ENCODE peak calls at places on chromosomes 16 and 17, in five cellular contexts. One of them, this sample, is unnamed.

GRCh38 chr16:3643095-3643730 is 11.3 kb upstream of the DNASE1 start:
- DNase-seq in Calu3: no peak
- DNase-seq in ascending aorta: peak; percentile 55
- DNase-seq in HFF-Myc: no peak
- DNase-seq in fibroblast of mammary gland: no peak
- DNase-seq in this sample: no peak

GRCh38 chr17:10618202-10618635 is 38.9 kb downstream of the MYH3 start:
- DNase-seq in Calu3: peak; percentile 63
- DNase-seq in ascending aorta: peak; percentile 70
- DNase-seq in HFF-Myc: peak; percentile 42
- DNase-seq in fibroblast of mammary gland: peak; percentile 73
- DNase-seq in this sample: no peak

GRCh38 chr17:78539771-78540170 is 37.4 kb downstream of the DNAH17 start:
- DNase-seq in Calu3: no peak
- DNase-seq in ascending aorta: no peak
- DNase-seq in HFF-Myc: no peak
- DNase-seq in fibroblast of mammary gland: no peak
- DNase-seq in this sample: no peak

GRCh38 chr17:67032985-67033384 is 11.4 kb upstream of the CACNG1 start:
- DNase-seq in Calu3: no peak
- DNase-seq in ascending aorta: no peak
- DNase-seq in HFF-Myc: no peak
- DNase-seq in fibroblast of mammary gland: no peak
- DNase-seq in this sample: no peak

GRCh38 chr17:71959129-71959528 is 161.7 kb upstream of the SOX9 start:
- DNase-seq in Calu3: no peak
- DNase-seq in ascending aorta: no peak
- DNase-seq in HFF-Myc: no peak
- DNase-seq in fibroblast of mammary gland: peak; percentile 20
- DNase-seq in this sample: no peak

GRCh38 chr16:67661101-67661661 is 421 bp downstream of the PARD6A start:
- DNase-seq in Calu3: no peak
- DNase-seq in ascending aorta: no peak
- DNase-seq in HFF-Myc: no peak
- DNase-seq in fibroblast of mammary gland: peak; percentile 28
- DNase-seq in this sample: no peak

GRCh38 chr17:70239391-70239826 is 70.1 kb downstream of the KCNJ2 start:
- DNase-seq in Calu3: no peak
- DNase-seq in ascending aorta: no peak
- DNase-seq in HFF-Myc: no peak
- DNase-seq in fibroblast of mammary gland: no peak
- DNase-seq in this sample: no peak

GRCh38 chr17:44956076-44956475 is 8.5 kb upstream of the KIF18B start:
- DNase-seq in Calu3: no peak
- DNase-seq in ascending aorta: no peak
- DNase-seq in HFF-Myc: no peak
- DNase-seq in fibroblast of mammary gland: no peak
- DNase-seq in this sample: no peak

GRCh38 chr16:50496990-50497389 is 51.2 kb upstream of the NKD1 start:
- DNase-seq in Calu3: no peak
- DNase-seq in ascending aorta: no peak
- DNase-seq in HFF-Myc: no peak
- DNase-seq in fibroblast of mammary gland: no peak
- DNase-seq in this sample: no peak

GRCh38 chr16:53816211-53816610 is 112.3 kb downstream of the FTO start:
- DNase-seq in Calu3: no peak
- DNase-seq in ascending aorta: no peak
- DNase-seq in HFF-Myc: no peak
- DNase-seq in fibroblast of mammary gland: peak; percentile 66
- DNase-seq in this sample: no peak

GRCh38 chr17:20158580-20158979 is 149.4 kb downstream of the SPECC1 start:
- DNase-seq in Calu3: no peak
- DNase-seq in ascending aorta: no peak
- DNase-seq in HFF-Myc: no peak
- DNase-seq in fibroblast of mammary gland: no peak
- DNase-seq in this sample: no peak

GRCh38 chr16:68069511-68070248 is 15.5 kb upstream of the NFATC3 start:
- DNase-seq in Calu3: no peak
- DNase-seq in ascending aorta: no peak
- DNase-seq in HFF-Myc: no peak
- DNase-seq in fibroblast of mammary gland: no peak
- DNase-seq in this sample: no peak

GRCh38 chr17:10337976-10338375 is 34.8 kb downstream of the MYH13 start:
- DNase-seq in Calu3: no peak
- DNase-seq in ascending aorta: no peak
- DNase-seq in HFF-Myc: peak; percentile 7
- DNase-seq in fibroblast of mammary gland: peak; percentile 92
- DNase-seq in this sample: no peak

GRCh38 chr17:75773121-75773807 is 8.3 kb upstream of the GALK1 start:
- DNase-seq in Calu3: no peak
- DNase-seq in ascending aorta: peak; percentile 64
- DNase-seq in HFF-Myc: no peak
- DNase-seq in fibroblast of mammary gland: no peak
- DNase-seq in this sample: no peak

GRCh38 chr16:48413291-48413690 is 28.1 kb upstream of the SIAH1 start:
- DNase-seq in Calu3: no peak
- DNase-seq in ascending aorta: no peak
- DNase-seq in HFF-Myc: no peak
- DNase-seq in fibroblast of mammary gland: no peak
- DNase-seq in this sample: no peak

GRCh38 chr16:84867696-84868095 is 47.9 kb downstream of the CRISPLD2 start:
- DNase-seq in Calu3: no peak
- DNase-seq in ascending aorta: no peak
- DNase-seq in HFF-Myc: no peak
- DNase-seq in fibroblast of mammary gland: no peak
- DNase-seq in this sample: no peak

GRCh38 chr16:13298676-13299075 is 397.3 kb downstream of the SHISA9 start:
- DNase-seq in Calu3: no peak
- DNase-seq in ascending aorta: no peak
- DNase-seq in HFF-Myc: no peak
- DNase-seq in fibroblast of mammary gland: no peak
- DNase-seq in this sample: no peak

GRCh38 chr16:35636831-35637230 is 2177.4 kb downstream of the TP53TG3F start:
- DNase-seq in Calu3: no peak
- DNase-seq in ascending aorta: no peak
- DNase-seq in HFF-Myc: no peak
- DNase-seq in fibroblast of mammary gland: no peak
- DNase-seq in this sample: no peak

GRCh38 chr16:86120201-86120981 is 221.4 kb downstream of the IRF8 start:
- DNase-seq in Calu3: no peak
- DNase-seq in ascending aorta: no peak
- DNase-seq in HFF-Myc: no peak
- DNase-seq in fibroblast of mammary gland: no peak
- DNase-seq in this sample: no peak

GRCh38 chr16:68128577-68129305 is 43.6 kb downstream of the NFATC3 start:
- DNase-seq in Calu3: no peak
- DNase-seq in ascending aorta: no peak
- DNase-seq in HFF-Myc: no peak
- DNase-seq in fibroblast of mammary gland: no peak
- DNase-seq in this sample: no peak

GRCh38 chr16:4692460-4693295 is 684 bp upstream of the NUDT16L1 start:
- DNase-seq in Calu3: no peak
- DNase-seq in ascending aorta: peak; percentile 66
- DNase-seq in HFF-Myc: no peak
- DNase-seq in fibroblast of mammary gland: no peak
- DNase-seq in this sample: no peak

DNA sequence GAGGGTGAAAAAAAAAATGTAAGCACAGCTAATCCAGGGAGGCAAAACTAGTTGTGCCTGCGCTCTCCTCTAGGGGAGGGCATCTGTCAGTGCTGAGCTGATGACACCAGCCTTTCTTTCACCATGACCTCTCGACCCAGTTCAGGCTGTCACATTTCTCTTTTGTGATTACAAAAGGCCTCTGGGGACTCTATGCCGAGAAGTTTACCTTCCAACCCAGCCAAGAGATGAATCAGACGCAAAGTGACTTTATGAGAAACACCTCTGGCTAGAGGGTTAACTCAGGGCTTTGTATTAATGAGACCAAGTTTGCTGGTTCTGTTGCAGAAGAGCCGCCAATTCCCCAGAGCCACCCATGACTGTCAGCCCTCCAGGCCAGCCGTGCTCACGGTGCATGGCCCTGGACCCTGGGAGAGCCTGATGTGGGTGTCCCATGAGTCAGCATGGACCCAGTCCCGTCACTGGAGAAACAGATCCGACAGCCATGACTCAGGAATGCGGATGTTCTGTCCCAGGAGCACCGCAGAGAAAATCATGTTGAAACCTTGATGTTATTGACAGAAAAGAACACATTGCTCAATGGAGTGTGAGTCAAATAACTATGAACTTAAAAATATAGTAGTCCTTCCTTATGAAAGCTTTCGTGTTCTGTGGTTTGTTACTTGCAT is 437.2 kb downstream of the HS3ST3B1 start:
- DNase-seq in Calu3: peak; percentile 87
- DNase-seq in ascending aorta: peak; percentile 87
- DNase-seq in HFF-Myc: peak; percentile 38
- DNase-seq in fibroblast of mammary gland: peak; percentile 100
- DNase-seq in this sample: peak; percentile 13
- TF ChIP-seq CTCF in Calu3: no peak
- TF ChIP-seq CTCF in ascending aorta: no peak
- TF ChIP-seq CTCF in HFF-Myc: peak; percentile 18
- TF ChIP-seq CTCF in fibroblast of mammary gland: peak; percentile 66
- TF ChIP-seq CTCF in this sample: no peak

DNA sequence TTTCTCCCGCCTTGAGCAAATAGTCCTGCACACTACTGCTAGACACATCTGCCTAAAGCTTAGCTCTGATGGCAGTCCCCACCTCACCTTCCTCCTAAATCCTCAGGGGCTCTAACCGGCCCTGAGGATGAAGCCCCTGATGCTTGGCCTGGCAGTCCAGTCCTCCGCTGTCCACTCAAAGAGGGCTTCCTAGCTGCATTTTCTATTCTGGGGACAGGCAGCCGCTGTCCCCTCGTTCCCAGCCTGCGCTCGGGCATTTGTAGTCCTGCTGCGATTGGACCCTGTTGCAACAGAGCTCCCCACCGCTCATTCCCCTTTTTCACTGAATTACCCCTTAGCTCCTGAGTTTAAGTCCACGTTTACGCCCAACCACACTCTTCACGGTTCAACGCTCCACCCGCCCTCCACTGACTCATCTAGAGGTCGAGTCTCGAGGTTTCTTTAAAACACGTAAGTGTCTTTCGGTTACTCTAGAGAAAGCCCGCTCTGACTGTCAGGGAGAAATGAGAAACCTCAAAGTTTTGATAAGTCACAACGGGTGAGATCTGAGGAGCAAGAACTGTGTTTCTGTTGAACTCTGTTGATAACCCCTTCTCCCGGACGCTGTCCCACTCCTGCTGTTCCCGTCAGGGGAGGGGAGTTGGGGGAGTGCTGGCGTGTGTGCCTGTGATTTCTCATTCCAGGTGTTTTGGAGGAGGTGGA is 4.5 kb downstream of the CCR7 start:
- DNase-seq in Calu3: peak; percentile 49
- DNase-seq in ascending aorta: peak; percentile 62
- DNase-seq in HFF-Myc: no peak
- DNase-seq in fibroblast of mammary gland: peak; percentile 84
- DNase-seq in this sample: no peak
- TF ChIP-seq CTCF in Calu3: no peak
- TF ChIP-seq CTCF in ascending aorta: no peak
- TF ChIP-seq CTCF in HFF-Myc: no peak
- TF ChIP-seq CTCF in fibroblast of mammary gland: no peak
- TF ChIP-seq CTCF in this sample: no peak

GRCh38 chr17:4986403-4986802 is 1.1 kb downstream of the CAMTA2 start:
- DNase-seq in Calu3: no peak
- DNase-seq in ascending aorta: no peak
- DNase-seq in HFF-Myc: no peak
- DNase-seq in fibroblast of mammary gland: peak; percentile 44
- DNase-seq in this sample: no peak

GRCh38 chr17:4988168-4988567 is 693 bp upstream of the CAMTA2 start:
- DNase-seq in Calu3: no peak
- DNase-seq in ascending aorta: no peak
- DNase-seq in HFF-Myc: no peak
- DNase-seq in fibroblast of mammary gland: no peak
- DNase-seq in this sample: no peak

GRCh38 chr17:4987767-4988083 is 250 bp upstream of the CAMTA2 start:
- DNase-seq in Calu3: no peak
- DNase-seq in ascending aorta: no peak
- DNase-seq in HFF-Myc: no peak
- DNase-seq in fibroblast of mammary gland: no peak
- DNase-seq in this sample: no peak

DNA sequence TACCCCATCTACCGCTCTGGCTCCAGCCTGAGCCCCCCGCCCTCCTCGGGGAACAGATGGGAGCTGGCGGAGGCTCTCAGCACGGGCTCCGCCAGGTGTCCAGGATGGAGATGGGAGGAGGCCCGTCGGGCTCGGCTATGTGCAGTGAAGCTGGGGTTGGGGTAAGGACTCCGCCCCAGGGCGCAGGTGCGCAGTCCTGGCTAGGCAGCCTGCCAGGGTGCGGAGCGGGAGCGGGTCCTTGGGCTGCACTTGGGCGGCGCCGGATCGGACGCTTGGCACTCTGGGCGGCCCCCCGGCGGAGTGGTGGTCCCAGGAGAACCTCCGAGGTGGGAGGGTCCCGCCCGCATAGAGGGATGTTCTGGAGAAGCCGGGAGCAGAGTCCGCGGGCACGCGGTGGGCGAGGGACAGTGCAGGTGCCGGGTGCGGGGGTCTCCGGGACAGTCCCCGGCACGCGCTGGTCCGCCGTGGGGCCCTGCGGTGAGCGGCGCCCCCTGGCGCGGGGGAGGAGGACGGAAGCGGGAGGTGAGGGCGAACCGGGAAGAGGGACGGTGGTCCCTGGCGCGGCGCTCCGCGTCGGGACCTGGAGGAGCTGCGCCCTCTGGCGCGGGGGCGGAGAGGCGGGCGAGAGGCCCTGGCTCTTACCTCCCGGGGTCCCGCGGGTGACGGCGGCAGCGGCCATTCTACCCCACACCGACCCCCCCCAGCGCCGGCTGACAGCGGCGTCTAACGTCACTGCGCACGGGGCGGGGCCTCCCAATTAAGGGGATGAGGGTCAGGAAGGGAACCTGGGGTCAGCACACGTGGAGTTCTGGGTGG is at the start of gene CAMTA2:
- DNase-seq in Calu3: peak; percentile 82
- DNase-seq in ascending aorta: peak; percentile 95
- DNase-seq in HFF-Myc: peak; percentile 36
- DNase-seq in fibroblast of mammary gland: peak; percentile 59
- DNase-seq in this sample: no peak
- TF ChIP-seq CTCF in Calu3: peak; percentile 64
- TF ChIP-seq CTCF in ascending aorta: peak; percentile 80
- TF ChIP-seq CTCF in HFF-Myc: peak; percentile 76
- TF ChIP-seq CTCF in fibroblast of mammary gland: peak; percentile 36
- TF ChIP-seq CTCF in this sample: peak; percentile 77

DNA sequence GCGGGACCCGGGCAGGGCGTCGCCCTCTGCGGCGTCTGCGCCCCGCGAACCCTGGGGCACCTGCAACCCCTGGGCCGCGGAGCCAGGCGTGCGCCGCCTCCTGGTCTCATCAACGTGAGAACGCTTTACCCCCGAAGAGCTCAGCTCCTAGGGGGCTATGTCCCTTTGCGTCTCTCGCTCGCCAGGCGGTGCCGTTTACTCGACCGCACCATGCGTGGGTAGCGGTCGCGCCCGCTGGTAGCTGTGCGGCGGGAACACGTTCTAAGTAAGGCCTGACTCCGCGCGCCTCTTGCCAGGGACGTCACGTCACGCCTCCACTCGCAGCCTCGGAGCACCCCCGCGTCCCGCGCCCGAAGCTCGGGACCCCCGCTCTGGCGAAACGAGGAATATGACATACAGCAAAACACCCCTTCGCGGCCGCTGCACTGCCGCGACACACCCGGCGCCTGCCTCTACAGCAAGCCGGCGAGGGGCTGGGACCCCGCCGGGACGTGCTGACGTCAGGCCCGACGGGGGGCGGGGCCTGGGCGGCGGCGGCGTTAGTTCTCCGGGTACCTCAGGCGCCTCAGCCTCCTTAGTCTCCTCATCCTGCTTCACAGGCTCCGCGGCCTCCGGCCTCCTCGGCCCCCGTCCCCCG is at the start of gene RAB11FIP3:
- DNase-seq in Calu3: peak; percentile 88
- DNase-seq in ascending aorta: peak; percentile 88
- DNase-seq in HFF-Myc: no peak
- DNase-seq in fibroblast of mammary gland: peak; percentile 63
- DNase-seq in this sample: no peak
- TF ChIP-seq CTCF in Calu3: no peak
- TF ChIP-seq CTCF in ascending aorta: no peak
- TF ChIP-seq CTCF in HFF-Myc: peak; percentile 8
- TF ChIP-seq CTCF in fibroblast of mammary gland: peak; percentile 0
- TF ChIP-seq CTCF in this sample: no peak

This sample was measured in esophagus squamous epithelium.